ENCODE peak calls at places on chromosomes 1 and 21, in six cellular contexts. One of them, this sample, is unnamed.
A peak's percentile ranks its signal among the peaks of the same experiment; 100 is the strongest.

GRCh38 chr21:46429754-46430681 is 28.7 kb upstream of the DIP2A start:
- DNase-seq in GM12878: no peak
- DNase-seq in IMR-90: no peak
- DNase-seq in fibroblast of lung: no peak
- DNase-seq in mammary epithelial cell: no peak
- DNase-seq in HCT116: no peak
- DNase-seq in this sample: no peak

GRCh38 chr1:33814166-33814565 is 49.7 kb upstream of the HMGB4 start:
- DNase-seq in GM12878: no peak
- DNase-seq in IMR-90: no peak
- DNase-seq in fibroblast of lung: no peak
- DNase-seq in mammary epithelial cell: no peak
- DNase-seq in HCT116: no peak
- DNase-seq in this sample: no peak

GRCh38 chr1:198121058-198121829 is 35.6 kb upstream of the NEK7 start:
- DNase-seq in GM12878: no peak
- DNase-seq in IMR-90: peak; percentile 92
- DNase-seq in fibroblast of lung: peak; percentile 75
- DNase-seq in mammary epithelial cell: peak; percentile 84
- DNase-seq in HCT116: peak; percentile 24
- DNase-seq in this sample: peak; percentile 63

GRCh38 chr1:61403863-61404615 is 320.9 kb downstream of the TM2D1 start:
- DNase-seq in GM12878: no peak
- DNase-seq in IMR-90: no peak
- DNase-seq in fibroblast of lung: peak; percentile 81
- DNase-seq in mammary epithelial cell: no peak
- DNase-seq in HCT116: no peak
- DNase-seq in this sample: no peak

GRCh38 chr1:93207211-93207610 is 26.7 kb downstream of the CCDC18 start:
- DNase-seq in GM12878: no peak
- DNase-seq in IMR-90: no peak
- DNase-seq in fibroblast of lung: peak; percentile 16
- DNase-seq in mammary epithelial cell: no peak
- DNase-seq in HCT116: no peak
- DNase-seq in this sample: no peak

GRCh38 chr1:160746870-160747500 is 7.9 kb downstream of the SLAMF7 start:
- DNase-seq in GM12878: no peak
- DNase-seq in IMR-90: no peak
- DNase-seq in fibroblast of lung: no peak
- DNase-seq in mammary epithelial cell: no peak
- DNase-seq in HCT116: no peak
- DNase-seq in this sample: peak; percentile 62

GRCh38 chr1:9160079-9160717 is 31.3 kb upstream of the GPR157 start:
- DNase-seq in GM12878: no peak
- DNase-seq in IMR-90: no peak
- DNase-seq in fibroblast of lung: no peak
- DNase-seq in mammary epithelial cell: no peak
- DNase-seq in HCT116: no peak
- DNase-seq in this sample: no peak

GRCh38 chr1:236516929-236517704 is 6.7 kb upstream of the LGALS8 start:
- DNase-seq in GM12878: no peak
- DNase-seq in IMR-90: peak; percentile 85
- DNase-seq in fibroblast of lung: peak; percentile 78
- DNase-seq in mammary epithelial cell: peak; percentile 76
- DNase-seq in HCT116: no peak
- DNase-seq in this sample: peak; percentile 38

GRCh38 chr1:157090196-157090647 is 9.4 kb downstream of the ETV3L start:
- DNase-seq in GM12878: no peak
- DNase-seq in IMR-90: peak; percentile 87
- DNase-seq in fibroblast of lung: peak; percentile 89
- DNase-seq in mammary epithelial cell: peak; percentile 60
- DNase-seq in HCT116: peak; percentile 55
- DNase-seq in this sample: peak; percentile 62

GRCh38 chr1:30527511-30528140 is 195.8 kb downstream of the MATN1 start:
- DNase-seq in GM12878: no peak
- DNase-seq in IMR-90: no peak
- DNase-seq in fibroblast of lung: no peak
- DNase-seq in mammary epithelial cell: peak; percentile 18
- DNase-seq in HCT116: no peak
- DNase-seq in this sample: no peak

GRCh38 chr1:32895325-32896215 is 5.6 kb downstream of the TMEM54 start:
- DNase-seq in GM12878: no peak
- DNase-seq in IMR-90: no peak
- DNase-seq in fibroblast of lung: no peak
- DNase-seq in mammary epithelial cell: no peak
- DNase-seq in HCT116: no peak
- DNase-seq in this sample: no peak

GRCh38 chr1:167715653-167716302 is 6.0 kb upstream of the MPZL1 start:
- DNase-seq in GM12878: no peak
- DNase-seq in IMR-90: peak; percentile 10
- DNase-seq in fibroblast of lung: peak; percentile 12
- DNase-seq in mammary epithelial cell: no peak
- DNase-seq in HCT116: no peak
- DNase-seq in this sample: no peak

GRCh38 chr1:226870026-226870322 is 442 bp upstream of the PSEN2 start:
- DNase-seq in GM12878: no peak
- DNase-seq in IMR-90: no peak
- DNase-seq in fibroblast of lung: peak; percentile 22
- DNase-seq in mammary epithelial cell: peak; percentile 32
- DNase-seq in HCT116: peak; percentile 27
- DNase-seq in this sample: peak; percentile 50

GRCh38 chr1:226868726-226869125 is 1.7 kb upstream of the PSEN2 start:
- DNase-seq in GM12878: no peak
- DNase-seq in IMR-90: no peak
- DNase-seq in fibroblast of lung: no peak
- DNase-seq in mammary epithelial cell: no peak
- DNase-seq in HCT116: no peak
- DNase-seq in this sample: no peak

GRCh38 chr1:226871636-226872327 is 1.4 kb downstream of the PSEN2 start:
- DNase-seq in GM12878: no peak
- DNase-seq in IMR-90: no peak
- DNase-seq in fibroblast of lung: no peak
- DNase-seq in mammary epithelial cell: no peak
- DNase-seq in HCT116: no peak
- DNase-seq in this sample: no peak

GRCh38 chr1:226871047-226871365 is 590 bp downstream of the PSEN2 start:
- DNase-seq in GM12878: no peak
- DNase-seq in IMR-90: no peak
- DNase-seq in fibroblast of lung: no peak
- DNase-seq in mammary epithelial cell: no peak
- DNase-seq in HCT116: no peak
- DNase-seq in this sample: no peak

GRCh38 chr1:226870323-226871046 is at the start of gene PSEN2:
- DNase-seq in GM12878: no peak
- DNase-seq in IMR-90: peak; percentile 28
- DNase-seq in fibroblast of lung: peak; percentile 27
- DNase-seq in mammary epithelial cell: peak; percentile 49
- DNase-seq in HCT116: peak; percentile 26
- DNase-seq in this sample: no peak
- H2AFZ ChIP-seq in GM12878: peak within 1 kb of the TSS; percentile 92
- H2AFZ ChIP-seq in IMR-90: peak within 1 kb of the TSS; percentile 99
- H2AFZ ChIP-seq in fibroblast of lung: peak within 1 kb of the TSS; percentile 83
- H2AFZ ChIP-seq in mammary epithelial cell: peak within 1 kb of the TSS; percentile 98
- H2AFZ ChIP-seq in HCT116: peak within 1 kb of the TSS; percentile 75
- H2AFZ ChIP-seq in this sample: peak within 1 kb of the TSS; percentile 79

GRCh38 chr1:8015036-8015808 is 10.9 kb downstream of the ERRFI1 start:
- DNase-seq in GM12878: peak; percentile 26
- DNase-seq in IMR-90: peak; percentile 89
- DNase-seq in fibroblast of lung: peak; percentile 90
- DNase-seq in mammary epithelial cell: peak; percentile 78
- DNase-seq in HCT116: no peak
- DNase-seq in this sample: peak; percentile 58

GRCh38 chr1:8015809-8016165 is 10.3 kb downstream of the ERRFI1 start:
- DNase-seq in GM12878: no peak
- DNase-seq in IMR-90: no peak
- DNase-seq in fibroblast of lung: peak; percentile 83
- DNase-seq in mammary epithelial cell: no peak
- DNase-seq in HCT116: no peak
- DNase-seq in this sample: no peak

GRCh38 chr1:8013800-8014199 is 12.3 kb downstream of the ERRFI1 start:
- DNase-seq in GM12878: no peak
- DNase-seq in IMR-90: no peak
- DNase-seq in fibroblast of lung: no peak
- DNase-seq in mammary epithelial cell: no peak
- DNase-seq in HCT116: no peak
- DNase-seq in this sample: no peak

GRCh38 chr1:8013399-8013798 is 12.7 kb downstream of the ERRFI1 start:
- DNase-seq in GM12878: no peak
- DNase-seq in IMR-90: no peak
- DNase-seq in fibroblast of lung: no peak
- DNase-seq in mammary epithelial cell: no peak
- DNase-seq in HCT116: no peak
- DNase-seq in this sample: no peak

GRCh38 chr1:8014381-8014988 is 11.6 kb downstream of the ERRFI1 start:
- DNase-seq in GM12878: no peak
- DNase-seq in IMR-90: no peak
- DNase-seq in fibroblast of lung: no peak
- DNase-seq in mammary epithelial cell: no peak
- DNase-seq in HCT116: no peak
- DNase-seq in this sample: no peak
- H3K4me2 ChIP-seq in GM12878: no peak overlapping the region
- H3K4me2 ChIP-seq in IMR-90: no peak overlapping the region
- H3K4me2 ChIP-seq in fibroblast of lung: no peak overlapping the region
- H3K4me2 ChIP-seq in mammary epithelial cell: no peak overlapping the region
- H3K4me2 ChIP-seq in HCT116: no peak overlapping the region
- H3K4me2 ChIP-seq in this sample: peak overlapping the region; percentile 91

GRCh38 chr21:35051287-35051818 is 2.3 kb upstream of the RUNX1 start:
- DNase-seq in GM12878: no peak
- DNase-seq in IMR-90: peak; percentile 80
- DNase-seq in fibroblast of lung: peak; percentile 95
- DNase-seq in mammary epithelial cell: peak; percentile 21
- DNase-seq in HCT116: peak; percentile 80
- DNase-seq in this sample: peak; percentile 86

GRCh38 chr21:35048183-35048601 is 910 bp downstream of the RUNX1 start:
- DNase-seq in GM12878: no peak
- DNase-seq in IMR-90: no peak
- DNase-seq in fibroblast of lung: no peak
- DNase-seq in mammary epithelial cell: peak; percentile 35
- DNase-seq in HCT116: no peak
- DNase-seq in this sample: peak; percentile 40

GRCh38 chr21:35048706-35049617 is at the start of gene RUNX1:
- DNase-seq in GM12878: peak; percentile 92
- DNase-seq in IMR-90: peak; percentile 56
- DNase-seq in fibroblast of lung: peak; percentile 79
- DNase-seq in mammary epithelial cell: peak; percentile 91
- DNase-seq in HCT116: no peak
- DNase-seq in this sample: peak; percentile 85

GRCh38 chr21:35052786-35053185 is 3.7 kb upstream of the RUNX1 start:
- DNase-seq in GM12878: no peak
- DNase-seq in IMR-90: no peak
- DNase-seq in fibroblast of lung: no peak
- DNase-seq in mammary epithelial cell: no peak
- DNase-seq in HCT116: no peak
- DNase-seq in this sample: no peak

DNA sequence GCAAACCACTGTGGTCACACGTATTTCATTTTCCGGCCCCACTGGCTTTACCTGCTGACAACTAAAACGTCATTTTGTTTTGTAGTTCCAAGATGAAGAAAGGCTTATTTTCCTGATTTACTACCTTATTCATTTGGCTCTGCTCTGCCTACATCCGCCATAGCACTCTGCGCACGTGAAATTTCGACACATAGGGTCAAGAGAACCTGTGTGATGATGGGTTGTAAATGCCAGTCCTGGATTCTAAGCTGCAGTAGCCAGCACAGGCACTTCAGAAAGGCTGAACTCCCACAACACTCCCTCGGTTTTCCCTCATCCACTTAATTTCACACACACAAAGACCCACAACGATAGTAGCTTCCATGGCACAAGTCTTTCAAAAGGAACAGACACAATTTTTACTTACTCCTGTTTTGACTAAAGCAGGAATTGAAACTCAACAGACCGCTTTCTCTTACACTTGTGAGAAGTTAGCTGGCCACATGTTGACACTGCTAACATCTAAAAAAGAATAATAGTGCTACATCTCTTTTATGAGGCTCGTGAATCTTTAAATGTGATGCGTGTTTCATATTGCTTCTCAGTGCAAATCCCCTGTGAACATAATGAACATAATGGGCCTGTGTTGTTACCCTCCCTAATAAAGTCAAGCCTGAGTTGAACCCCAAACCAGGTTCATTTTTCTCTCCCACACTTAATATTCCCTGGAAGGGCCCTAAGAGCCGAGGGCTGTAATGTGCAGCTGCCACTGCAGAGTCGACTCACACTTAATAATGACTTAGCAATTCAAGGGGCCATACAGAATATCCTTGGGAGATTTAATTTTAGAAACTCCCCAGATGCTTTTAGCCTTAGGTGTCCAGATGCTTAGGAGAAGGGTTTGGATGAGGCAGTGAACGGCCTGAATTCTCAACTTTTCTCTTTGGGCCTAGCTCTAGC is 1.5 kb upstream of the RUNX1 start:
- DNase-seq in GM12878: no peak
- DNase-seq in IMR-90: peak; percentile 70
- DNase-seq in fibroblast of lung: no peak
- DNase-seq in mammary epithelial cell: peak; percentile 12
- DNase-seq in HCT116: no peak
- DNase-seq in this sample: peak; percentile 46
- H3K4me3 ChIP-seq in GM12878: no peak overlapping the region
- H3K4me3 ChIP-seq in IMR-90: no peak overlapping the region
- H3K4me3 ChIP-seq in fibroblast of lung: no peak overlapping the region
- H3K4me3 ChIP-seq in mammary epithelial cell: no peak overlapping the region
- H3K4me3 ChIP-seq in HCT116: peak overlapping the region; percentile 31
- H3K4me3 ChIP-seq in this sample: peak overlapping the region; percentile 17

GRCh38 chr1:155208406-155208655 is 164 bp upstream of the MTX1 start:
- DNase-seq in GM12878: no peak
- DNase-seq in IMR-90: no peak
- DNase-seq in fibroblast of lung: no peak
- DNase-seq in mammary epithelial cell: no peak
- DNase-seq in HCT116: no peak
- DNase-seq in this sample: no peak
- H2AFZ ChIP-seq in GM12878: peak overlapping the region; percentile 92
- H2AFZ ChIP-seq in IMR-90: peak overlapping the region; percentile 89
- H2AFZ ChIP-seq in fibroblast of lung: no peak overlapping the region
- H2AFZ ChIP-seq in mammary epithelial cell: peak overlapping the region; percentile 99
- H2AFZ ChIP-seq in HCT116: no peak overlapping the region
- H2AFZ ChIP-seq in this sample: peak overlapping the region; percentile 91